ENCODE peak calls at places on chromosomes 4 and X, in seven cellular contexts. H, B, S, Y, Z, R and K are unnamed samples.

GRCh38 chrX:153319295-153319694 is 2.3 kb downstream of the PNMA6F start:
- DNase-seq in Y (no peak), Z (no peak), H (no peak), B (no peak), S (no peak), R (no peak), K (no peak)

GRCh38 chr4:149518471-149518870 is 297.2 kb downstream of the IQCM start:
- DNase-seq in R (no peak), H (no peak), S (no peak), Y (no peak), B (no peak), Z (no peak), K (peak; percentile 25)

GRCh38 chrX:40155617-40156471 is 58.1 kb upstream of the BCOR start:
- DNase-seq in B (no peak), S (peak; percentile 48), H (peak; percentile 43), R (no peak), Y (no peak), Z (peak; percentile 42), K (no peak)

GRCh38 chr4:67456577-67457196 is 88.6 kb downstream of the CENPC start:
- DNase-seq in Y (no peak), Z (no peak), B (no peak), S (no peak), H (no peak), R (no peak), K (no peak)

GRCh38 chr4:7872264-7872771 is 67.3 kb downstream of the AFAP1 start:
- DNase-seq in R (peak; percentile 89), Y (no peak), Z (peak; percentile 39), S (no peak), H (peak; percentile 82), B (no peak), K (peak; percentile 96)

GRCh38 chr4:5127556-5127955 is 76.3 kb downstream of the STK32B start:
- DNase-seq in H (no peak), S (no peak), B (no peak), Y (no peak), R (no peak), Z (no peak), K (peak; percentile 6)

GRCh38 chr4:72348701-72349100 is 220.3 kb downstream of the ADAMTS3 start:
- DNase-seq in R (no peak), S (no peak), Y (no peak), B (no peak), H (no peak), Z (no peak), K (no peak)

GRCh38 chrX:51899741-51900140 is 6.3 kb downstream of the MAGED1 start:
- DNase-seq in Y (no peak), S (no peak), Z (no peak), H (no peak), B (no peak), R (no peak), K (peak; percentile 71)

GRCh38 chr4:6776920-6777635 is 5.4 kb upstream of the KIAA0232 start:
- DNase-seq in H (no peak), Y (no peak), S (no peak), R (no peak), B (no peak), Z (no peak), K (no peak)
- H3K4me1 ChIP-seq in H (peaks cover 14% of the 10 kb centered on the region), Y (no peaks in the 10 kb centered on the region), S (peaks cover 2% of the 10 kb centered on the region), R (peaks cover 14% of the 10 kb centered on the region), B (peaks cover 6% of the 10 kb centered on the region), Z (no peaks in the 10 kb centered on the region), K (no peaks in the 10 kb centered on the region)

DNA sequence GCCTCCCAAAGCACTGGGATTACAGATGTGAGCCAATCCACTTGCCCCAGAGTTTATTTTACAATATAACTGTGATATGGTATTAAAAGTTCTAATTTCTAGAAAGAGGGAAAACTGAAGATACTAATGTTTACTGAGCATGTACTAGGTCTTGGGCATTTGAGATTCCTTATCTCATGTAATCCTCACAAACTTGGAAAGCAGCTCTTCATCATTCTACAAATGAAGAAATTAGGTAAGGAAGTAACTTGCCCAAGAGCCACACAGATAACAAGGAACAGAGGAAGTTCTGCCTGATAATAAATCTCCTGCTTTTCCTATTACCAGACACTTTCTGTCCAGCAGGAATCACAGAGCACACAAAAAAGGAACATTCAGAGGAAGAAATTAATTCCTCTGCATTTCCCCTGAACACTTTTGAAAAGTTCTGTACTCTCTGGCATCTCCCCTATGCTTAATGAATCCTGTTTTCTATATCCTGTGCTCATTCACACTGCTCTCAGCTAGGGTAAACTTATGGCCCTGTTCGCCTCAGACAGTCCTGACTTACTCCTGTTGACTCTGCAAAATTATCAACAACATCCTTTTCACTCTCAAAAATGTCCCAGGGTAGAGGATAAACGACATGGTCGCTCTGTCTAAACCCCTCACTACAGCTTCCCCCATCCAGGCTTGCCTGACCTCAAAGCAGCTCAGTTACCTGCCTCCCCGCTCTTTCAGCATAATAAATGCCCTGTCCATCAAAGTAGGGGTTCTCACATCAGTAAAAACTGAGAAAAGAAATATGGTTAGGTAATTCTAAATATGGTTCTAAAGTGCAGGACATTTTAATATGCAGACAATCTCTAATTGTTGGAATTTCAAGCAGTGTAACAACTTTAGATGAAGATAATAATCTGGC is 13.7 kb downstream of the SH3RF1 start:
- DNase-seq in S (no peak), R (no peak), H (no peak), Z (no peak), Y (no peak), B (no peak), K (no peak)
- H3K4me1 ChIP-seq in S (no peaks in the 10 kb centered on the region), R (peaks cover 76% of the 10 kb centered on the region), H (peaks cover 90% of the 10 kb centered on the region), Z (peaks cover 4% of the 10 kb centered on the region), Y (peaks cover 89% of the 10 kb centered on the region), B (peaks cover 12% of the 10 kb centered on the region), K (peaks cover 63% of the 10 kb centered on the region)

DNA sequence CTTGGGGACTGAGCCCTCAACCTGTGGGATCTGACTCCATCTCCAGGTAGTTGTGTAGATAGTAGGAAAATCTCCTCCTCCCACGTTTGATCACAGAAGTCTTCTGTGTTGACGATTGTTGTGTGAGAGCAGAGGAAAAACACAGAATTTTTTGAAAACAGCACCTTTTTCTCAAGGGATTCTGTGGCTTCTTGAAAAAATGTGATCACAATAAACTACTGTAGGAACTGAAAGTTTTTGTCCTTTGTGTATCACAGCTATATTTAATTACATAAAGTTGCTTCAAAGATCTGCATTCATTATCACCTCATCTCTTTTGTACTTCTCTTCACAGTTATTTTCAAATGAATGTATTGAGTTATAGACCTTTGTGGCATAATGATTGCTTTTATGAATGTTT is 85.1 kb downstream of the AFF1 start:
- DNase-seq in R (no peak), Z (no peak), S (no peak), Y (no peak), H (no peak), B (no peak), K (no peak)
- H3K4me1 ChIP-seq in R (peaks cover 74% of the 10 kb centered on the region), Z (peaks cover 21% of the 10 kb centered on the region), S (no peaks in the 10 kb centered on the region), Y (peaks cover 84% of the 10 kb centered on the region), H (peaks cover 78% of the 10 kb centered on the region), B (peaks cover 6% of the 10 kb centered on the region), K (peaks cover 6% of the 10 kb centered on the region)

GRCh38 chr4:185834088-185834487 is 22.1 kb upstream of the SORBS2 start:
- DNase-seq in Y (no peak), R (no peak), B (no peak), H (no peak), Z (no peak), S (no peak), K (no peak)
- H3K4me1 ChIP-seq in Y (peaks cover 24% of the 10 kb centered on the region), R (peaks cover 92% of the 10 kb centered on the region), B (peaks cover 18% of the 10 kb centered on the region), H (peaks cover 44% of the 10 kb centered on the region), Z (no peaks in the 10 kb centered on the region), S (peaks cover 14% of the 10 kb centered on the region), K (peaks cover 23% of the 10 kb centered on the region)

DNA sequence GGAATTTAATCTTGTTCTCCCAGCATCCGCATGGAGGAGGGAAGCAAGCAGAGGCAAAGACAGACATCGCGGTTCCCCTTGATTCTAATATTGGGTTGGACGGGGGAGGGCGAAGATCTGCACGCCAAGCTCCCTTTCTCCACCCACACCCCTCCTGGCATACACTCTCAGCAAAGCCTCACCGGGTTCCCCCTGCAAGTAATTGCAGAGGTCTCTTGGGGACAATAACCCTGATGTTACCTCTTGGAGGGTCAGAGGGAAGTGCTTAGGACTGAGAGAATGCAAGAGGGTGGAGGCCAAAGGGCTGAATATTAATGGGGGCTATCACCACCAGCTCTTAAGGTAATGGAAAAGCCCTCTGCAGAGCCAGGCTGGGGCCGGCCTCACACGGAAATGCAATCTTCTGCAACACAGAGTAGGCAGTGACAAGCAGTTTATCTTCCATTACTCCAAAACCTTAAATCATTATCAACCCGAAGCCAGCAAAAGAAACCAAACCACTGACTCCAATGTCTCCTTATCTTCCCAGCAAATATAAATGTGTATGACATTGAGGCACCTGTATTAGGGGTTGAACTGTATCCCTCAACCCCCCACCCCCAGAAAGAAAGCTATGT is 344.1 kb upstream of the GATB start:
- DNase-seq in Y (no peak), R (no peak), S (no peak), H (no peak), Z (no peak), B (no peak), K (no peak)
- H3K4me1 ChIP-seq in Y (peaks cover 10% of the 10 kb centered on the region), R (no peaks in the 10 kb centered on the region), S (no peaks in the 10 kb centered on the region), H (peaks cover 54% of the 10 kb centered on the region), Z (no peaks in the 10 kb centered on the region), B (peaks cover 6% of the 10 kb centered on the region), K (peaks cover 23% of the 10 kb centered on the region)

GRCh38 chr4:107897823-107898222 is 33.5 kb upstream of the CYP2U1 start:
- DNase-seq in H (no peak), Z (no peak), B (no peak), R (no peak), S (no peak), Y (no peak), K (no peak)

GRCh38 chr4:107901213-107901934 is 30.0 kb upstream of the CYP2U1 start:
- DNase-seq in S (no peak), B (no peak), Z (no peak), H (no peak), R (no peak), Y (no peak), K (no peak)

GRCh38 chr4:107902715-107903114 is 28.6 kb upstream of the CYP2U1 start:
- DNase-seq in H (no peak), Y (no peak), S (no peak), B (no peak), Z (no peak), R (no peak), K (no peak)

GRCh38 chr4:107900067-107900466 is 31.3 kb upstream of the CYP2U1 start:
- DNase-seq in Y (no peak), R (no peak), Z (no peak), S (no peak), B (no peak), H (no peak), K (no peak)

GRCh38 chr4:107900508-107900907 is 30.8 kb upstream of the CYP2U1 start:
- DNase-seq in S (no peak), B (no peak), R (no peak), H (no peak), Y (no peak), Z (no peak), K (no peak)
- H3K4me1 ChIP-seq in S (no peaks in the 10 kb centered on the region), B (no peaks in the 10 kb centered on the region), R (no peaks in the 10 kb centered on the region), H (peaks cover 18% of the 10 kb centered on the region), Y (peaks cover 10% of the 10 kb centered on the region), Z (peaks cover 10% of the 10 kb centered on the region), K (peaks cover 13% of the 10 kb centered on the region)

DNA sequence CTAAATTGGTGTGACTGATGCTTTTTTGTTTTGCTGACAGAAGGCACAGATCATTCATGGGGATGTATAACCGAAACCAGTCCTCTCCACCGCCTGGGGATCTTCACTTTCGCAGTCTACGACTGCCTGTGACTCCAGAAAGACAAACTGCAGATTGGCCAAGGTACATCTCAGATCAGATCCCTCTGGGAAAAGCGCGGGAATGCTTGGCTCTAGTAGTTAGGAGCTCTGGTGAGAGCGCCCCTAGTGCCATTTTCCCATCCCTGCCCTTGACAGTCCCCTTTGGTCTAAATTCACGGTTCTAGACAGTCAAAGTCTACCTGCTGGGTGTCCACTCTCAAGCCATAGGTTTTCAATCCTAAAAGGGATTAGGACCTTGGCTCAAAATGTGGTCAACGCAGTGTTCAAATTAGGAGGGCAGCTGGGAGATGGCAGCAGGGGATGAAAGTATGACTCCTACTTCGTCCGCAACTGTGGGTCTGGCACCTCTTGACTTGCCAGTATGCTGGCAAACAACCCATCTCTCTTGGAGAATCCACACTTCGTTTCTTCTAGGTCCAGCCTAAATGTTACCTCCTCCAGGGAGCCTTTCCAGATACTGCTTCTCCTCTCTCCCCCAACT is 6.9 kb upstream of the HAND2 start:
- DNase-seq in S (peak; percentile 64), R (no peak), B (peak; percentile 58), Z (peak; percentile 39), Y (no peak), H (peak; percentile 39), K (no peak)
- H3K4me1 ChIP-seq in S (peaks cover 7% of the 10 kb centered on the region), R (peaks cover 14% of the 10 kb centered on the region), B (peaks cover 3% of the 10 kb centered on the region), Z (peaks cover 4% of the 10 kb centered on the region), Y (peaks cover 17% of the 10 kb centered on the region), H (no peaks in the 10 kb centered on the region), K (no peaks in the 10 kb centered on the region)